ENCODE peak calls at places on chromosomes 3 and 15, in eight cellular contexts. R is posterior vena cava; I is naive thymus-derived CD8-positive, alpha-beta T cell; G is GF-D8; Z is NCI-H1417; T is T-helper 2 cell; J is substantia nigra; V is LoVo. D is an unnamed sample.

GRCh38 chr3:184348057-184348382 is 10.6 kb downstream of the FAM131A start:
- DNase-seq in J (no peak), V (no peak), I (no peak), G (no peak), T (no peak), Z (no peak), R (no peak), D (no peak)

GRCh38 chr3:189947948-189948723 is 172.6 kb downstream of the P3H2 start:
- DNase-seq in R (no peak), G (no peak), J (no peak), I (peak), V (peak), Z (peak), T (peak), D (no peak)

GRCh38 chr3:13484861-13485590 is 4.9 kb downstream of the HDAC11 start:
- DNase-seq in G (peak), Z (peak), J (peak), R (peak), I (no peak), T (no peak), V (peak), D (peak)

GRCh38 chr15:38660726-38661125 is 96.1 kb upstream of the RASGRP1 start:
- DNase-seq in Z (no peak), R (no peak), J (no peak), I (no peak), V (no peak), T (peak), G (no peak), D (no peak)

GRCh38 chr15:26744894-26745293 is 28.0 kb downstream of the GABRB3 start:
- DNase-seq in I (no peak), R (no peak), J (no peak), G (no peak), Z (no peak), V (no peak), T (no peak), D (no peak)

GRCh38 chr3:155676252-155676981 is 68.5 kb downstream of the PLCH1 start:
- DNase-seq in Z (peak), R (no peak), V (no peak), T (no peak), J (peak), I (no peak), G (no peak), D (no peak)

GRCh38 chr3:150747909-150748568 is 14.9 kb downstream of the SIAH2 start:
- DNase-seq in T (no peak), J (no peak), Z (no peak), R (no peak), I (no peak), G (no peak), V (no peak), D (no peak)

GRCh38 chr15:90315276-90315982 is 36.7 kb upstream of the ZNF774 start:
- DNase-seq in V (no peak), T (no peak), G (no peak), R (peak), I (no peak), J (no peak), Z (no peak), D (peak)

GRCh38 chr3:3664916-3665315 is 134.3 kb upstream of the LRRN1 start:
- DNase-seq in R (no peak), T (no peak), V (no peak), I (no peak), J (no peak), G (no peak), Z (no peak), D (no peak)

GRCh38 chr3:134406331-134407246 is 32.3 kb upstream of the AMOTL2 start:
- DNase-seq in V (no peak), G (no peak), Z (peak), T (no peak), J (peak), I (no peak), R (peak), D (peak)

GRCh38 chr3:160225181-160226025 is at the start of gene C3orf80:
- DNase-seq in J (peak), T (peak), V (peak), Z (peak), R (peak), I (peak), G (peak), D (no peak)

GRCh38 chr15:88997531-88997930 is 84.4 kb upstream of the MFGE8 start:
- DNase-seq in J (no peak), T (no peak), G (no peak), I (no peak), V (no peak), Z (no peak), R (no peak), D (no peak)

GRCh38 chr15:61282661-61283060 is 53.6 kb upstream of the RORA start:
- DNase-seq in T (no peak), G (no peak), Z (no peak), I (no peak), J (no peak), R (no peak), V (no peak), D (no peak)

GRCh38 chr3:14431556-14431927 is 29.1 kb downstream of the SLC6A6 start:
- DNase-seq in I (no peak), J (no peak), V (no peak), G (peak), R (no peak), T (no peak), Z (no peak), D (peak)

GRCh38 chr3:2392981-2393380 is 294.3 kb downstream of the CNTN4 start:
- DNase-seq in T (no peak), I (no peak), V (no peak), Z (no peak), G (no peak), R (no peak), J (no peak), D (no peak)

GRCh38 chr15:29364429-29365078 is 94.9 kb upstream of the NSMCE3 start:
- DNase-seq in R (no peak), I (no peak), Z (no peak), G (no peak), V (no peak), J (no peak), T (no peak), D (no peak)

GRCh38 chr3:119257654-119258410 is 17.2 kb upstream of the B4GALT4 start:
- DNase-seq in J (no peak), G (no peak), Z (no peak), R (no peak), V (peak), T (peak), I (no peak), D (no peak)

GRCh38 chr15:78174398-78174797 is 25.2 kb downstream of the IDH3A start:
- DNase-seq in I (peak), T (peak), Z (no peak), G (peak), V (no peak), R (no peak), J (no peak), D (no peak)

GRCh38 chr3:135083756-135084155 is 288.7 kb downstream of the EPHB1 start:
- DNase-seq in Z (peak), I (no peak), T (no peak), J (no peak), R (no peak), G (no peak), V (no peak), D (no peak)

GRCh38 chr3:23710555-23710954 is 95.2 kb upstream of the UBE2E1 start:
- DNase-seq in J (no peak), V (no peak), G (no peak), I (no peak), T (no peak), Z (no peak), R (no peak), D (no peak)

GRCh38 chr3:64815195-64815627 is 127.4 kb upstream of the ADAMTS9 start:
- DNase-seq in I (no peak), T (no peak), R (no peak), G (no peak), Z (peak), J (no peak), V (no peak), D (no peak)

GRCh38 chr15:51193526-51193925 is 98.8 kb upstream of the TNFAIP8L3 start:
- DNase-seq in J (no peak), I (no peak), Z (no peak), T (no peak), V (no peak), G (no peak), R (no peak), D (no peak)

GRCh38 chr3:58150800-58151199 is 60.0 kb downstream of the DNASE1L3 start:
- DNase-seq in V (no peak), T (no peak), J (no peak), Z (no peak), G (no peak), I (no peak), R (peak), D (no peak)

GRCh38 chr3:187767266-187768032 is 22.2 kb upstream of the BCL6 start:
- DNase-seq in G (no peak), R (no peak), I (no peak), Z (no peak), V (no peak), J (no peak), T (no peak), D (no peak)

GRCh38 chr15:75685195-75685594 is 27.5 kb downstream of the CSPG4 start:
- DNase-seq in G (no peak), I (no peak), R (no peak), V (no peak), T (no peak), J (no peak), Z (no peak), D (no peak)

GRCh38 chr15:57235865-57236264 is 140.4 kb upstream of the CGNL1 start:
- DNase-seq in I (no peak), G (no peak), J (no peak), Z (no peak), T (no peak), R (no peak), V (no peak), D (no peak)

GRCh38 chr3:139309880-139310279 is 33.9 kb upstream of the MRPS22 start:
- DNase-seq in I (no peak), T (no peak), G (no peak), V (peak), Z (no peak), R (peak), J (no peak), D (no peak)

GRCh38 chr15:41480396-41481140 is 13.1 kb upstream of the ITPKA start:
- DNase-seq in G (no peak), J (no peak), R (peak), Z (no peak), T (no peak), V (no peak), I (no peak), D (no peak)

GRCh38 chr15:25226360-25226759 is 212.5 kb downstream of the UBE3A start:
- DNase-seq in J (no peak), I (no peak), Z (no peak), V (no peak), R (no peak), T (no peak), G (no peak), D (no peak)

GRCh38 chr3:52892625-52893311 is 4.6 kb downstream of the STIMATE start:
- DNase-seq in G (no peak), I (peak), T (peak), V (no peak), R (no peak), J (no peak), Z (no peak), D (no peak)